ENCODE peak calls at places on chromosomes 6 and 20, in five cellular contexts. One of them, this sample, is unnamed.

GRCh38 chr6:39865011-39865888 is 69.0 kb downstream of the MOCS1 start:
- DNase-seq in GM03348: peak; percentile 80
- DNase-seq in LoVo: peak; percentile 18
- DNase-seq in KBM-7: peak; percentile 47
- DNase-seq in iPS DF 19.7: peak; percentile 45
- DNase-seq in this sample: peak; percentile 80

GRCh38 chr6:43733471-43734293 is 36.3 kb upstream of the VEGFA start:
- DNase-seq in LoVo: no peak
- DNase-seq in iPS DF 19.7: no peak
- DNase-seq in GM03348: no peak
- DNase-seq in KBM-7: no peak
- DNase-seq in this sample: no peak

GRCh38 chr6:47376930-47377329 is 67.2 kb upstream of the TNFRSF21 start:
- DNase-seq in iPS DF 19.7: no peak
- DNase-seq in KBM-7: no peak
- DNase-seq in GM03348: no peak
- DNase-seq in LoVo: no peak
- DNase-seq in this sample: no peak

GRCh38 chr6:167974644-167975344 is 22.7 kb upstream of the KIF25 start:
- DNase-seq in LoVo: no peak
- DNase-seq in GM03348: no peak
- DNase-seq in KBM-7: no peak
- DNase-seq in iPS DF 19.7: no peak
- DNase-seq in this sample: no peak

GRCh38 chr20:29298759-29299613 is 1958.5 kb upstream of the DEFB115 start:
- DNase-seq in iPS DF 19.7: peak; percentile 28
- DNase-seq in LoVo: no peak
- DNase-seq in KBM-7: no peak
- DNase-seq in GM03348: no peak
- DNase-seq in this sample: no peak

GRCh38 chr6:346389-347030 is 45.0 kb upstream of the IRF4 start:
- DNase-seq in KBM-7: no peak
- DNase-seq in LoVo: no peak
- DNase-seq in iPS DF 19.7: no peak
- DNase-seq in GM03348: no peak
- DNase-seq in this sample: no peak

GRCh38 chr20:48339147-48339985 is 488.4 kb downstream of the PREX1 start:
- DNase-seq in GM03348: peak; percentile 44
- DNase-seq in iPS DF 19.7: no peak
- DNase-seq in KBM-7: no peak
- DNase-seq in LoVo: no peak
- DNase-seq in this sample: peak; percentile 56

GRCh38 chr6:116405147-116405546 is 34.4 kb downstream of the DSE start:
- DNase-seq in GM03348: peak; percentile 24
- DNase-seq in KBM-7: no peak
- DNase-seq in iPS DF 19.7: no peak
- DNase-seq in LoVo: no peak
- DNase-seq in this sample: peak; percentile 24

GRCh38 chr20:8757146-8757545 is 311.7 kb upstream of the PLCB4 start:
- DNase-seq in iPS DF 19.7: no peak
- DNase-seq in KBM-7: no peak
- DNase-seq in LoVo: no peak
- DNase-seq in GM03348: peak; percentile 66
- DNase-seq in this sample: peak; percentile 35

GRCh38 chr6:100440935-100441334 is 23.8 kb downstream of the SIM1 start:
- DNase-seq in GM03348: no peak
- DNase-seq in KBM-7: no peak
- DNase-seq in iPS DF 19.7: no peak
- DNase-seq in LoVo: no peak
- DNase-seq in this sample: no peak

GRCh38 chr20:59772931-59773913 is 160.2 kb downstream of the SYCP2 start:
- DNase-seq in KBM-7: no peak
- DNase-seq in LoVo: peak; percentile 2
- DNase-seq in GM03348: no peak
- DNase-seq in iPS DF 19.7: no peak
- DNase-seq in this sample: no peak

GRCh38 chr20:47300071-47300470 is 56.4 kb downstream of the ZMYND8 start:
- DNase-seq in KBM-7: no peak
- DNase-seq in iPS DF 19.7: no peak
- DNase-seq in GM03348: no peak
- DNase-seq in LoVo: no peak
- DNase-seq in this sample: no peak

GRCh38 chr20:32067234-32067821 is 15.3 kb downstream of the HCK start:
- DNase-seq in LoVo: no peak
- DNase-seq in iPS DF 19.7: no peak
- DNase-seq in GM03348: peak; percentile 88
- DNase-seq in KBM-7: peak; percentile 88
- DNase-seq in this sample: peak; percentile 69

GRCh38 chr6:27582928-27583725 is 110.2 kb upstream of the ZNF184 start:
- DNase-seq in iPS DF 19.7: no peak
- DNase-seq in GM03348: peak; percentile 59
- DNase-seq in LoVo: peak; percentile 25
- DNase-seq in KBM-7: peak; percentile 73
- DNase-seq in this sample: peak; percentile 82

GRCh38 chr6:150238294-150238693 is 95.5 kb downstream of the PPP1R14C start:
- DNase-seq in GM03348: no peak
- DNase-seq in iPS DF 19.7: no peak
- DNase-seq in KBM-7: peak; percentile 12
- DNase-seq in LoVo: no peak
- DNase-seq in this sample: no peak

GRCh38 chr6:18883851-18884250 is 496.7 kb downstream of the RNF144B start:
- DNase-seq in GM03348: no peak
- DNase-seq in iPS DF 19.7: no peak
- DNase-seq in LoVo: no peak
- DNase-seq in KBM-7: no peak
- DNase-seq in this sample: no peak

GRCh38 chr6:167401525-167402194 is 76.8 kb downstream of the TTLL2 start:
- DNase-seq in KBM-7: no peak
- DNase-seq in LoVo: no peak
- DNase-seq in iPS DF 19.7: no peak
- DNase-seq in GM03348: no peak
- DNase-seq in this sample: no peak

GRCh38 chr6:73042892-73043291 is 182.4 kb downstream of the KHDC1L start:
- DNase-seq in LoVo: no peak
- DNase-seq in iPS DF 19.7: no peak
- DNase-seq in GM03348: no peak
- DNase-seq in KBM-7: no peak
- DNase-seq in this sample: no peak

GRCh38 chr6:38378801-38379200 is 260.9 kb downstream of the BTBD9 start:
- DNase-seq in LoVo: no peak
- DNase-seq in KBM-7: no peak
- DNase-seq in iPS DF 19.7: no peak
- DNase-seq in GM03348: peak; percentile 5
- DNase-seq in this sample: no peak

GRCh38 chr6:150417899-150418824 is 49.4 kb downstream of the IYD start:
- DNase-seq in LoVo: peak; percentile 90
- DNase-seq in KBM-7: peak; percentile 72
- DNase-seq in iPS DF 19.7: peak; percentile 20
- DNase-seq in GM03348: peak; percentile 82
- DNase-seq in this sample: peak; percentile 64

GRCh38 chr20:61396262-61396848 is 144.3 kb downstream of the CDH4 start:
- DNase-seq in GM03348: no peak
- DNase-seq in KBM-7: no peak
- DNase-seq in LoVo: no peak
- DNase-seq in iPS DF 19.7: no peak
- DNase-seq in this sample: no peak

GRCh38 chr6:133637874-133638273 is 251.0 kb upstream of the TCF21 start:
- DNase-seq in LoVo: no peak
- DNase-seq in KBM-7: no peak
- DNase-seq in GM03348: no peak
- DNase-seq in iPS DF 19.7: no peak
- DNase-seq in this sample: no peak

GRCh38 chr20:32037929-32038328 is 14.1 kb upstream of the HCK start:
- DNase-seq in iPS DF 19.7: no peak
- DNase-seq in GM03348: no peak
- DNase-seq in KBM-7: peak; percentile 50
- DNase-seq in LoVo: no peak
- DNase-seq in this sample: no peak

GRCh38 chr6:21634582-21634981 is 41.0 kb downstream of the SOX4 start:
- DNase-seq in GM03348: peak; percentile 88
- DNase-seq in LoVo: no peak
- DNase-seq in KBM-7: no peak
- DNase-seq in iPS DF 19.7: no peak
- DNase-seq in this sample: peak; percentile 73

GRCh38 chr6:15412767-15413166 is 166.9 kb downstream of the JARID2 start:
- DNase-seq in GM03348: no peak
- DNase-seq in LoVo: no peak
- DNase-seq in KBM-7: no peak
- DNase-seq in iPS DF 19.7: no peak
- DNase-seq in this sample: no peak

GRCh38 chr6:41595166-41595565 is 43.1 kb upstream of the MDFI start:
- DNase-seq in LoVo: no peak
- DNase-seq in KBM-7: no peak
- DNase-seq in GM03348: no peak
- DNase-seq in iPS DF 19.7: no peak
- DNase-seq in this sample: no peak

GRCh38 chr20:38806855-38807655 is 1.6 kb downstream of the PPP1R16B start:
- DNase-seq in LoVo: no peak
- DNase-seq in GM03348: peak; percentile 10
- DNase-seq in KBM-7: peak; percentile 43
- DNase-seq in iPS DF 19.7: no peak
- DNase-seq in this sample: no peak

GRCh38 chr20:45826381-45827019 is 612 bp downstream of the TNNC2 start:
- DNase-seq in LoVo: no peak
- DNase-seq in GM03348: peak; percentile 54
- DNase-seq in iPS DF 19.7: no peak
- DNase-seq in KBM-7: no peak
- DNase-seq in this sample: peak; percentile 56

GRCh38 chr6:108114861-108115597 is 40.5 kb upstream of the OSTM1 start:
- DNase-seq in KBM-7: no peak
- DNase-seq in LoVo: no peak
- DNase-seq in iPS DF 19.7: no peak
- DNase-seq in GM03348: peak; percentile 80
- DNase-seq in this sample: peak; percentile 65

GRCh38 chr20:37914672-37915433 is 11.9 kb downstream of the VSTM2L start:
- DNase-seq in KBM-7: peak; percentile 45
- DNase-seq in iPS DF 19.7: no peak
- DNase-seq in LoVo: no peak
- DNase-seq in GM03348: peak; percentile 39
- DNase-seq in this sample: no peak

GRCh38 chr6:54717849-54718455 is 128.6 kb upstream of the FAM83B start:
- DNase-seq in iPS DF 19.7: peak; percentile 9
- DNase-seq in KBM-7: peak; percentile 42
- DNase-seq in LoVo: peak; percentile 77
- DNase-seq in GM03348: peak; percentile 31
- DNase-seq in this sample: peak; percentile 11

GRCh38 chr6:30615219-30615957 is 1.7 kb downstream of the PPP1R10 start:
- DNase-seq in GM03348: peak; percentile 47
- DNase-seq in LoVo: peak; percentile 64
- DNase-seq in iPS DF 19.7: peak; percentile 78
- DNase-seq in KBM-7: peak; percentile 79
- DNase-seq in this sample: no peak

GRCh38 chr6:159701413-159701999 is 8.5 kb upstream of the SOD2 start:
- DNase-seq in KBM-7: no peak
- DNase-seq in iPS DF 19.7: no peak
- DNase-seq in GM03348: peak; percentile 82
- DNase-seq in LoVo: peak; percentile 37
- DNase-seq in this sample: peak; percentile 56

This sample was measured in AG08396.